ENCODE peak calls at places on chromosomes 3 and 15, in eight cellular contexts. One of them, this sample, is unnamed.
A peak's percentile ranks its signal among the peaks of the same experiment; 100 is the strongest.

GRCh38 chr3:54056521-54056920 is 65.8 kb upstream of the CACNA2D3 start:
- DNase-seq in activated naive CD8-positive, alpha-beta T cell treated with anti-CD3 and anti-CD28 coated beads, Interleukin-2, amount 10 ng/mL, durations not matched to agents 7 days and 5 days: no peak
- DNase-seq in activated T-cell treated with anti-CD3 and anti-CD28 coated beads for 24 hours: no peak
- DNase-seq in nephron progenitor cell: no peak
- DNase-seq in T-helper 2 cell: no peak
- DNase-seq in astrocyte: peak; percentile 47
- DNase-seq in RPMI7951: peak; percentile 90
- DNase-seq in ovary: no peak
- DNase-seq in this sample: no peak

GRCh38 chr3:15307580-15307979 is 24.8 kb downstream of the SH3BP5 start:
- DNase-seq in activated naive CD8-positive, alpha-beta T cell treated with anti-CD3 and anti-CD28 coated beads, Interleukin-2, amount 10 ng/mL, durations not matched to agents 7 days and 5 days: no peak
- DNase-seq in nephron progenitor cell: peak; percentile 42
- DNase-seq in astrocyte: no peak
- DNase-seq in activated T-cell treated with anti-CD3 and anti-CD28 coated beads for 24 hours: no peak
- DNase-seq in RPMI7951: no peak
- DNase-seq in T-helper 2 cell: no peak
- DNase-seq in ovary: no peak
- DNase-seq in this sample: no peak

GRCh38 chr3:47250309-47251060 is 32.1 kb downstream of the KIF9 start:
- DNase-seq in RPMI7951: peak; percentile 60
- DNase-seq in T-helper 2 cell: no peak
- DNase-seq in ovary: peak; percentile 17
- DNase-seq in astrocyte: no peak
- DNase-seq in activated naive CD8-positive, alpha-beta T cell treated with anti-CD3 and anti-CD28 coated beads, Interleukin-2, amount 10 ng/mL, durations not matched to agents 7 days and 5 days: no peak
- DNase-seq in activated T-cell treated with anti-CD3 and anti-CD28 coated beads for 24 hours: no peak
- DNase-seq in nephron progenitor cell: peak; percentile 11
- DNase-seq in this sample: no peak

GRCh38 chr3:172142074-172143059 is 103.0 kb downstream of the FNDC3B start:
- DNase-seq in T-helper 2 cell: peak; percentile 19
- DNase-seq in activated naive CD8-positive, alpha-beta T cell treated with anti-CD3 and anti-CD28 coated beads, Interleukin-2, amount 10 ng/mL, durations not matched to agents 7 days and 5 days: no peak
- DNase-seq in activated T-cell treated with anti-CD3 and anti-CD28 coated beads for 24 hours: no peak
- DNase-seq in astrocyte: peak; percentile 90
- DNase-seq in RPMI7951: peak; percentile 89
- DNase-seq in ovary: no peak
- DNase-seq in nephron progenitor cell: no peak
- DNase-seq in this sample: no peak

GRCh38 chr3:67357610-67358458 is 296.6 kb downstream of the SUCLG2 start:
- DNase-seq in activated naive CD8-positive, alpha-beta T cell treated with anti-CD3 and anti-CD28 coated beads, Interleukin-2, amount 10 ng/mL, durations not matched to agents 7 days and 5 days: no peak
- DNase-seq in astrocyte: peak; percentile 12
- DNase-seq in RPMI7951: peak; percentile 30
- DNase-seq in activated T-cell treated with anti-CD3 and anti-CD28 coated beads for 24 hours: no peak
- DNase-seq in T-helper 2 cell: peak; percentile 2
- DNase-seq in ovary: no peak
- DNase-seq in nephron progenitor cell: peak; percentile 18
- DNase-seq in this sample: no peak

GRCh38 chr15:67124911-67125588 is 59.6 kb downstream of the SMAD3 start:
- DNase-seq in astrocyte: no peak
- DNase-seq in T-helper 2 cell: no peak
- DNase-seq in ovary: no peak
- DNase-seq in nephron progenitor cell: peak; percentile 47
- DNase-seq in activated T-cell treated with anti-CD3 and anti-CD28 coated beads for 24 hours: no peak
- DNase-seq in activated naive CD8-positive, alpha-beta T cell treated with anti-CD3 and anti-CD28 coated beads, Interleukin-2, amount 10 ng/mL, durations not matched to agents 7 days and 5 days: peak; percentile 14
- DNase-seq in RPMI7951: no peak
- DNase-seq in this sample: no peak

GRCh38 chr3:14329116-14329830 is 73.1 kb upstream of the SLC6A6 start:
- DNase-seq in activated naive CD8-positive, alpha-beta T cell treated with anti-CD3 and anti-CD28 coated beads, Interleukin-2, amount 10 ng/mL, durations not matched to agents 7 days and 5 days: no peak
- DNase-seq in T-helper 2 cell: no peak
- DNase-seq in RPMI7951: peak; percentile 77
- DNase-seq in astrocyte: peak; percentile 68
- DNase-seq in nephron progenitor cell: no peak
- DNase-seq in ovary: no peak
- DNase-seq in activated T-cell treated with anti-CD3 and anti-CD28 coated beads for 24 hours: no peak
- DNase-seq in this sample: no peak

GRCh38 chr3:117622130-117622841 is 912.7 kb downstream of the TUSC7 start:
- DNase-seq in ovary: no peak
- DNase-seq in RPMI7951: no peak
- DNase-seq in nephron progenitor cell: no peak
- DNase-seq in activated naive CD8-positive, alpha-beta T cell treated with anti-CD3 and anti-CD28 coated beads, Interleukin-2, amount 10 ng/mL, durations not matched to agents 7 days and 5 days: no peak
- DNase-seq in activated T-cell treated with anti-CD3 and anti-CD28 coated beads for 24 hours: no peak
- DNase-seq in astrocyte: peak; percentile 91
- DNase-seq in T-helper 2 cell: no peak
- DNase-seq in this sample: no peak

GRCh38 chr3:156614642-156615511 is 59.5 kb upstream of the TIPARP start:
- DNase-seq in activated naive CD8-positive, alpha-beta T cell treated with anti-CD3 and anti-CD28 coated beads, Interleukin-2, amount 10 ng/mL, durations not matched to agents 7 days and 5 days: no peak
- DNase-seq in T-helper 2 cell: no peak
- DNase-seq in RPMI7951: no peak
- DNase-seq in astrocyte: peak; percentile 76
- DNase-seq in activated T-cell treated with anti-CD3 and anti-CD28 coated beads for 24 hours: no peak
- DNase-seq in nephron progenitor cell: no peak
- DNase-seq in ovary: no peak
- DNase-seq in this sample: no peak

GRCh38 chr15:32872606-32873291 is 154.9 kb downstream of the GREM1 start:
- DNase-seq in ovary: peak; percentile 62
- DNase-seq in nephron progenitor cell: no peak
- DNase-seq in activated T-cell treated with anti-CD3 and anti-CD28 coated beads for 24 hours: no peak
- DNase-seq in RPMI7951: peak; percentile 49
- DNase-seq in astrocyte: peak; percentile 71
- DNase-seq in activated naive CD8-positive, alpha-beta T cell treated with anti-CD3 and anti-CD28 coated beads, Interleukin-2, amount 10 ng/mL, durations not matched to agents 7 days and 5 days: no peak
- DNase-seq in T-helper 2 cell: no peak
- DNase-seq in this sample: no peak

GRCh38 chr3:51380601-51381332 is 4.3 kb upstream of the MANF start:
- DNase-seq in ovary: no peak
- DNase-seq in nephron progenitor cell: no peak
- DNase-seq in RPMI7951: no peak
- DNase-seq in T-helper 2 cell: no peak
- DNase-seq in astrocyte: no peak
- DNase-seq in activated naive CD8-positive, alpha-beta T cell treated with anti-CD3 and anti-CD28 coated beads, Interleukin-2, amount 10 ng/mL, durations not matched to agents 7 days and 5 days: peak; percentile 29
- DNase-seq in activated T-cell treated with anti-CD3 and anti-CD28 coated beads for 24 hours: no peak
- DNase-seq in this sample: no peak

GRCh38 chr3:38730281-38730680 is 80.8 kb upstream of the SCN5A start:
- DNase-seq in activated T-cell treated with anti-CD3 and anti-CD28 coated beads for 24 hours: no peak
- DNase-seq in astrocyte: peak; percentile 34
- DNase-seq in nephron progenitor cell: no peak
- DNase-seq in ovary: no peak
- DNase-seq in T-helper 2 cell: no peak
- DNase-seq in RPMI7951: peak; percentile 39
- DNase-seq in activated naive CD8-positive, alpha-beta T cell treated with anti-CD3 and anti-CD28 coated beads, Interleukin-2, amount 10 ng/mL, durations not matched to agents 7 days and 5 days: no peak
- DNase-seq in this sample: no peak

GRCh38 chr3:20546636-20547035 is 360.6 kb upstream of the SGO1 start:
- DNase-seq in T-helper 2 cell: no peak
- DNase-seq in nephron progenitor cell: no peak
- DNase-seq in RPMI7951: no peak
- DNase-seq in astrocyte: peak; percentile 20
- DNase-seq in activated naive CD8-positive, alpha-beta T cell treated with anti-CD3 and anti-CD28 coated beads, Interleukin-2, amount 10 ng/mL, durations not matched to agents 7 days and 5 days: no peak
- DNase-seq in activated T-cell treated with anti-CD3 and anti-CD28 coated beads for 24 hours: no peak
- DNase-seq in ovary: no peak
- DNase-seq in this sample: no peak

GRCh38 chr3:146156060-146156459 is 4.9 kb downstream of the PLOD2 start:
- DNase-seq in activated naive CD8-positive, alpha-beta T cell treated with anti-CD3 and anti-CD28 coated beads, Interleukin-2, amount 10 ng/mL, durations not matched to agents 7 days and 5 days: no peak
- DNase-seq in nephron progenitor cell: no peak
- DNase-seq in astrocyte: no peak
- DNase-seq in RPMI7951: peak; percentile 72
- DNase-seq in ovary: no peak
- DNase-seq in T-helper 2 cell: no peak
- DNase-seq in activated T-cell treated with anti-CD3 and anti-CD28 coated beads for 24 hours: no peak
- DNase-seq in this sample: no peak

GRCh38 chr3:61464785-61465184 is 96.6 kb upstream of the PTPRG start:
- DNase-seq in astrocyte: no peak
- DNase-seq in RPMI7951: no peak
- DNase-seq in activated naive CD8-positive, alpha-beta T cell treated with anti-CD3 and anti-CD28 coated beads, Interleukin-2, amount 10 ng/mL, durations not matched to agents 7 days and 5 days: no peak
- DNase-seq in activated T-cell treated with anti-CD3 and anti-CD28 coated beads for 24 hours: no peak
- DNase-seq in T-helper 2 cell: no peak
- DNase-seq in ovary: no peak
- DNase-seq in nephron progenitor cell: no peak
- DNase-seq in this sample: no peak

GRCh38 chr15:67085237-67085817 is 19.9 kb downstream of the SMAD3 start:
- DNase-seq in activated T-cell treated with anti-CD3 and anti-CD28 coated beads for 24 hours: no peak
- DNase-seq in ovary: no peak
- DNase-seq in astrocyte: no peak
- DNase-seq in T-helper 2 cell: peak; percentile 91
- DNase-seq in nephron progenitor cell: no peak
- DNase-seq in activated naive CD8-positive, alpha-beta T cell treated with anti-CD3 and anti-CD28 coated beads, Interleukin-2, amount 10 ng/mL, durations not matched to agents 7 days and 5 days: no peak
- DNase-seq in RPMI7951: no peak
- DNase-seq in this sample: no peak

GRCh38 chr15:36817776-36818175 is 238.3 kb downstream of the CDIN1 start:
- DNase-seq in activated T-cell treated with anti-CD3 and anti-CD28 coated beads for 24 hours: no peak
- DNase-seq in astrocyte: no peak
- DNase-seq in nephron progenitor cell: no peak
- DNase-seq in RPMI7951: no peak
- DNase-seq in ovary: no peak
- DNase-seq in T-helper 2 cell: no peak
- DNase-seq in activated naive CD8-positive, alpha-beta T cell treated with anti-CD3 and anti-CD28 coated beads, Interleukin-2, amount 10 ng/mL, durations not matched to agents 7 days and 5 days: no peak
- DNase-seq in this sample: no peak

GRCh38 chr3:107347717-107348116 is 29.5 kb upstream of the CCDC54 start:
- DNase-seq in ovary: no peak
- DNase-seq in activated T-cell treated with anti-CD3 and anti-CD28 coated beads for 24 hours: no peak
- DNase-seq in T-helper 2 cell: no peak
- DNase-seq in nephron progenitor cell: no peak
- DNase-seq in activated naive CD8-positive, alpha-beta T cell treated with anti-CD3 and anti-CD28 coated beads, Interleukin-2, amount 10 ng/mL, durations not matched to agents 7 days and 5 days: no peak
- DNase-seq in astrocyte: no peak
- DNase-seq in RPMI7951: no peak
- DNase-seq in this sample: no peak

GRCh38 chr15:69026355-69026754 is 11.9 kb downstream of the NOX5 start:
- DNase-seq in activated naive CD8-positive, alpha-beta T cell treated with anti-CD3 and anti-CD28 coated beads, Interleukin-2, amount 10 ng/mL, durations not matched to agents 7 days and 5 days: no peak
- DNase-seq in activated T-cell treated with anti-CD3 and anti-CD28 coated beads for 24 hours: no peak
- DNase-seq in astrocyte: no peak
- DNase-seq in ovary: no peak
- DNase-seq in nephron progenitor cell: no peak
- DNase-seq in RPMI7951: no peak
- DNase-seq in T-helper 2 cell: no peak
- DNase-seq in this sample: no peak

GRCh38 chr3:169954142-169954756 is 12.4 kb upstream of the SEC62 start:
- DNase-seq in activated T-cell treated with anti-CD3 and anti-CD28 coated beads for 24 hours: no peak
- DNase-seq in RPMI7951: no peak
- DNase-seq in T-helper 2 cell: no peak
- DNase-seq in ovary: no peak
- DNase-seq in nephron progenitor cell: no peak
- DNase-seq in activated naive CD8-positive, alpha-beta T cell treated with anti-CD3 and anti-CD28 coated beads, Interleukin-2, amount 10 ng/mL, durations not matched to agents 7 days and 5 days: no peak
- DNase-seq in astrocyte: no peak
- DNase-seq in this sample: no peak

GRCh38 chr15:79724312-79724711 is 172.5 kb downstream of the MTHFS start:
- DNase-seq in activated T-cell treated with anti-CD3 and anti-CD28 coated beads for 24 hours: no peak
- DNase-seq in T-helper 2 cell: no peak
- DNase-seq in RPMI7951: peak; percentile 59
- DNase-seq in activated naive CD8-positive, alpha-beta T cell treated with anti-CD3 and anti-CD28 coated beads, Interleukin-2, amount 10 ng/mL, durations not matched to agents 7 days and 5 days: no peak
- DNase-seq in ovary: no peak
- DNase-seq in astrocyte: peak; percentile 73
- DNase-seq in nephron progenitor cell: no peak
- DNase-seq in this sample: no peak

GRCh38 chr3:140296796-140297352 is 361.9 kb downstream of the CLSTN2 start:
- DNase-seq in activated T-cell treated with anti-CD3 and anti-CD28 coated beads for 24 hours: no peak
- DNase-seq in RPMI7951: peak; percentile 85
- DNase-seq in ovary: peak; percentile 40
- DNase-seq in astrocyte: peak; percentile 48
- DNase-seq in activated naive CD8-positive, alpha-beta T cell treated with anti-CD3 and anti-CD28 coated beads, Interleukin-2, amount 10 ng/mL, durations not matched to agents 7 days and 5 days: no peak
- DNase-seq in T-helper 2 cell: no peak
- DNase-seq in nephron progenitor cell: no peak
- DNase-seq in this sample: no peak

GRCh38 chr3:161682715-161683114 is 186.1 kb downstream of the OTOL1 start:
- DNase-seq in RPMI7951: no peak
- DNase-seq in T-helper 2 cell: no peak
- DNase-seq in activated naive CD8-positive, alpha-beta T cell treated with anti-CD3 and anti-CD28 coated beads, Interleukin-2, amount 10 ng/mL, durations not matched to agents 7 days and 5 days: no peak
- DNase-seq in activated T-cell treated with anti-CD3 and anti-CD28 coated beads for 24 hours: no peak
- DNase-seq in ovary: no peak
- DNase-seq in astrocyte: no peak
- DNase-seq in nephron progenitor cell: no peak
- DNase-seq in this sample: no peak

GRCh38 chr3:154018100-154018696 is 103.0 kb upstream of the ARHGEF26 start:
- DNase-seq in RPMI7951: peak; percentile 7
- DNase-seq in nephron progenitor cell: peak; percentile 65
- DNase-seq in activated naive CD8-positive, alpha-beta T cell treated with anti-CD3 and anti-CD28 coated beads, Interleukin-2, amount 10 ng/mL, durations not matched to agents 7 days and 5 days: peak; percentile 32
- DNase-seq in astrocyte: no peak
- DNase-seq in ovary: no peak
- DNase-seq in activated T-cell treated with anti-CD3 and anti-CD28 coated beads for 24 hours: peak; percentile 1
- DNase-seq in T-helper 2 cell: peak; percentile 29
- DNase-seq in this sample: peak; percentile 4